ENCODE peak calls at places on chromosomes 3 and 15, in four cellular contexts. One of them, this sample, is unnamed.
A peak's percentile ranks its signal among the peaks of the same experiment; 100 is the strongest.

GRCh38 chr3:87367752-87368151 is 91.4 kb upstream of the POU1F1 start:
- DNase-seq in SK-N-SH: no peak
- DNase-seq in HCT116: no peak
- DNase-seq in HepG2: no peak
- DNase-seq in this sample: no peak

GRCh38 chr3:77259701-77260100 is 219.8 kb downstream of the ROBO2 start:
- DNase-seq in SK-N-SH: no peak
- DNase-seq in HCT116: no peak
- DNase-seq in HepG2: no peak
- DNase-seq in this sample: no peak

GRCh38 chr15:28060005-28060404 is 39.1 kb downstream of the OCA2 start:
- DNase-seq in SK-N-SH: no peak
- DNase-seq in HCT116: no peak
- DNase-seq in HepG2: no peak
- DNase-seq in this sample: no peak

GRCh38 chr3:50251220-50251619 is 15.2 kb downstream of the GNAI2 start:
- DNase-seq in SK-N-SH: no peak
- DNase-seq in HCT116: no peak
- DNase-seq in HepG2: no peak
- DNase-seq in this sample: no peak

GRCh38 chr3:31354373-31354772 is 178.4 kb upstream of the STT3B start:
- DNase-seq in SK-N-SH: no peak
- DNase-seq in HCT116: no peak
- DNase-seq in HepG2: no peak
- DNase-seq in this sample: no peak

GRCh38 chr3:46242120-46242519 is at the start of gene CCR3:
- DNase-seq in SK-N-SH: no peak
- DNase-seq in HCT116: no peak
- DNase-seq in HepG2: no peak
- DNase-seq in this sample: no peak

GRCh38 chr3:89165636-89166312 is 58.4 kb downstream of the EPHA3 start:
- DNase-seq in SK-N-SH: no peak
- DNase-seq in HCT116: no peak
- DNase-seq in HepG2: no peak
- DNase-seq in this sample: no peak

GRCh38 chr3:198113219-198114053 is 153.4 kb downstream of the LMLN start:
- DNase-seq in SK-N-SH: peak; percentile 58
- DNase-seq in HCT116: no peak
- DNase-seq in HepG2: no peak
- DNase-seq in this sample: no peak

GRCh38 chr15:88664151-88664778 is 25.4 kb downstream of the ISG20 start:
- DNase-seq in SK-N-SH: no peak
- DNase-seq in HCT116: no peak
- DNase-seq in HepG2: no peak
- DNase-seq in this sample: no peak

GRCh38 chr15:85837011-85837433 is 42.3 kb upstream of the KLHL25 start:
- DNase-seq in SK-N-SH: no peak
- DNase-seq in HCT116: no peak
- DNase-seq in HepG2: peak; percentile 84
- DNase-seq in this sample: peak; percentile 88

GRCh38 chr3:195583831-195584542 is at the start of gene APOD:
- DNase-seq in SK-N-SH: no peak
- DNase-seq in HCT116: no peak
- DNase-seq in HepG2: no peak
- DNase-seq in this sample: no peak

GRCh38 chr3:52056521-52056967 is at the start of gene DUSP7:
- DNase-seq in SK-N-SH: peak; percentile 88
- DNase-seq in HCT116: no peak
- DNase-seq in HepG2: no peak
- DNase-seq in this sample: peak; percentile 68

GRCh38 chr15:72706266-72706665 is 20.3 kb downstream of the BBS4 start:
- DNase-seq in SK-N-SH: no peak
- DNase-seq in HCT116: no peak
- DNase-seq in HepG2: no peak
- DNase-seq in this sample: no peak

GRCh38 chr15:63509933-63510547 is 5.6 kb downstream of the USP3 start:
- DNase-seq in SK-N-SH: no peak
- DNase-seq in HCT116: no peak
- DNase-seq in HepG2: no peak
- DNase-seq in this sample: no peak

GRCh38 chr3:52623234-52623792 is 62.4 kb downstream of the PBRM1 start:
- DNase-seq in SK-N-SH: no peak
- DNase-seq in HCT116: no peak
- DNase-seq in HepG2: no peak
- DNase-seq in this sample: no peak

GRCh38 chr15:92092391-92092790 is 238.9 kb downstream of the SLCO3A1 start:
- DNase-seq in SK-N-SH: no peak
- DNase-seq in HCT116: no peak
- DNase-seq in HepG2: no peak
- DNase-seq in this sample: no peak

GRCh38 chr3:58288011-58288728 is 17.9 kb upstream of the RPP14 start:
- DNase-seq in SK-N-SH: no peak
- DNase-seq in HCT116: no peak
- DNase-seq in HepG2: peak; percentile 51
- DNase-seq in this sample: no peak

GRCh38 chr15:83018477-83018876 is 7.0 kb upstream of the C15orf40 start:
- DNase-seq in SK-N-SH: no peak
- DNase-seq in HCT116: no peak
- DNase-seq in HepG2: no peak
- DNase-seq in this sample: no peak

GRCh38 chr3:143002083-143002712 is 828 bp downstream of the U2SURP start:
- DNase-seq in SK-N-SH: peak; percentile 16
- DNase-seq in HCT116: no peak
- DNase-seq in HepG2: peak; percentile 47
- DNase-seq in this sample: peak; percentile 26

GRCh38 chr3:15495461-15496340 is 25.8 kb downstream of the COLQ start:
- DNase-seq in SK-N-SH: no peak
- DNase-seq in HCT116: no peak
- DNase-seq in HepG2: no peak
- DNase-seq in this sample: no peak

GRCh38 chr3:95705786-95706418 is 1108.5 kb upstream of the EPHA6 start:
- DNase-seq in SK-N-SH: no peak
- DNase-seq in HCT116: no peak
- DNase-seq in HepG2: peak; percentile 5
- DNase-seq in this sample: peak; percentile 59

GRCh38 chr3:99578339-99578970 is 59.9 kb upstream of the COL8A1 start:
- DNase-seq in SK-N-SH: no peak
- DNase-seq in HCT116: no peak
- DNase-seq in HepG2: no peak
- DNase-seq in this sample: no peak

GRCh38 chr15:63049747-63050439 is 7.3 kb downstream of the TPM1 start:
- DNase-seq in SK-N-SH: no peak
- DNase-seq in HCT116: no peak
- DNase-seq in HepG2: peak; percentile 56
- DNase-seq in this sample: no peak

GRCh38 chr3:29408676-29409075 is 127.8 kb downstream of the RBMS3 start:
- DNase-seq in SK-N-SH: no peak
- DNase-seq in HCT116: no peak
- DNase-seq in HepG2: no peak
- DNase-seq in this sample: no peak

GRCh38 chr3:194344012-194344411 is 7.1 kb downstream of the CPN2 start:
- DNase-seq in SK-N-SH: peak; percentile 91
- DNase-seq in HCT116: peak; percentile 28
- DNase-seq in HepG2: peak; percentile 30
- DNase-seq in this sample: peak; percentile 99

GRCh38 chr3:156029208-156029607 is 91.2 kb upstream of the KCNAB1 start:
- DNase-seq in SK-N-SH: no peak
- DNase-seq in HCT116: no peak
- DNase-seq in HepG2: no peak
- DNase-seq in this sample: no peak

DNA sequence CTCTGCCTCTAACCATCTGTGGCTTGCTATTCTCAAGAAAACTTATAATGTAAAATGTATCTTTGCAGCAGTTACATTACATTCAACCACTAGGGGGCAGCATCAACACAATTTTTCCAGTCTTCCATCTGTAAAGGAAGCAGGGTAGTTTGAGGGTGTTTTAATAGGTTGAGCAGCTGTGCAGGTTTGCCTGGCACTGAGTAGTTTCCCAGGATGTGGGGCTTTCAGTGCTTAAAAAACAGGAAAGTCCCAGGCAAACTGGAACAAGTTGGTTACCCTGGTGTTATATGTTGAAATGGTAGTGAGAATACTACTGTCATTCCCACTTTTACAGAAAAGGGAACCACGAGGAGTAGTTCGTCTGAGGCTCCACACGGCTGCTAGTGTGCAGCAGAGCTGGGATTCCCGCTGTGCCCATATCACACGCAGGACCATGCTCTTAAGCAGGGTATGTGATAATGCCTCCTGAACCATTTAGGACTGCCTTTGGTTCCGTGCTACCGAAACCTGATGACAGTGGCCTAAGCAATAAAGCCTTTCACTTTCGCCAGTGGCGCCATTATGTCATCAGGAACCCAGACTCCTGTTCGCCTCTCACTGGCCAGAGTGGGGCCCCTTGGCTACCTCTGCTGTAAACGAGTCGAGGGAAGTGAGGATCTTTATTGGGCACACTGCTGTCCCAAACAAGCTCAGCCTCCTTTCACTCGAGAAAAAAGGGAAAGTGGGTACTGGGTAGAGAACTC is 64.7 kb upstream of the ZBTB38 start:
- DNase-seq in SK-N-SH: peak; percentile 66
- DNase-seq in HCT116: peak; percentile 51
- DNase-seq in HepG2: peak; percentile 64
- DNase-seq in this sample: peak; percentile 90
- TF ChIP-seq JUND in SK-N-SH: no peak
- TF ChIP-seq JUND in HCT116: no peak
- TF ChIP-seq JUND in HepG2: no peak
- TF ChIP-seq JUND in this sample: no peak

GRCh38 chr3:170076715-170077238 is 39.0 kb downstream of the GPR160 start:
- DNase-seq in SK-N-SH: no peak
- DNase-seq in HCT116: no peak
- DNase-seq in HepG2: peak; percentile 93
- DNase-seq in this sample: no peak

GRCh38 chr3:170078620-170079281 is 41.0 kb downstream of the GPR160 start:
- DNase-seq in SK-N-SH: no peak
- DNase-seq in HCT116: peak; percentile 2
- DNase-seq in HepG2: peak; percentile 83
- DNase-seq in this sample: no peak

GRCh38 chr3:170075425-170076091 is 37.8 kb downstream of the GPR160 start:
- DNase-seq in SK-N-SH: no peak
- DNase-seq in HCT116: no peak
- DNase-seq in HepG2: peak; percentile 15
- DNase-seq in this sample: no peak

GRCh38 chr3:170079466-170080165 is 41.8 kb downstream of the GPR160 start:
- DNase-seq in SK-N-SH: no peak
- DNase-seq in HCT116: no peak
- DNase-seq in HepG2: peak; percentile 74
- DNase-seq in this sample: no peak

GRCh38 chr3:170077406-170077805 is 39.6 kb downstream of the GPR160 start:
- DNase-seq in SK-N-SH: no peak
- DNase-seq in HCT116: no peak
- DNase-seq in HepG2: peak; percentile 19
- DNase-seq in this sample: no peak
- TF ChIP-seq JUND in SK-N-SH: no peak
- TF ChIP-seq JUND in HCT116: no peak
- TF ChIP-seq JUND in HepG2: no peak
- TF ChIP-seq JUND in this sample: no peak

GRCh38 chr3:189272500-189273119 is 100.8 kb downstream of the TPRG1 start:
- DNase-seq in SK-N-SH: no peak
- DNase-seq in HCT116: no peak
- DNase-seq in HepG2: no peak
- DNase-seq in this sample: no peak

GRCh38 chr3:189273736-189274135 is 102.0 kb downstream of the TPRG1 start:
- DNase-seq in SK-N-SH: no peak
- DNase-seq in HCT116: no peak
- DNase-seq in HepG2: no peak
- DNase-seq in this sample: no peak

GRCh38 chr3:189267981-189268613 is 96.3 kb downstream of the TPRG1 start:
- DNase-seq in SK-N-SH: no peak
- DNase-seq in HCT116: peak; percentile 36
- DNase-seq in HepG2: peak; percentile 2
- DNase-seq in this sample: peak; percentile 73

GRCh38 chr3:189269356-189269755 is 97.6 kb downstream of the TPRG1 start:
- DNase-seq in SK-N-SH: no peak
- DNase-seq in HCT116: no peak
- DNase-seq in HepG2: no peak
- DNase-seq in this sample: no peak

DNA sequence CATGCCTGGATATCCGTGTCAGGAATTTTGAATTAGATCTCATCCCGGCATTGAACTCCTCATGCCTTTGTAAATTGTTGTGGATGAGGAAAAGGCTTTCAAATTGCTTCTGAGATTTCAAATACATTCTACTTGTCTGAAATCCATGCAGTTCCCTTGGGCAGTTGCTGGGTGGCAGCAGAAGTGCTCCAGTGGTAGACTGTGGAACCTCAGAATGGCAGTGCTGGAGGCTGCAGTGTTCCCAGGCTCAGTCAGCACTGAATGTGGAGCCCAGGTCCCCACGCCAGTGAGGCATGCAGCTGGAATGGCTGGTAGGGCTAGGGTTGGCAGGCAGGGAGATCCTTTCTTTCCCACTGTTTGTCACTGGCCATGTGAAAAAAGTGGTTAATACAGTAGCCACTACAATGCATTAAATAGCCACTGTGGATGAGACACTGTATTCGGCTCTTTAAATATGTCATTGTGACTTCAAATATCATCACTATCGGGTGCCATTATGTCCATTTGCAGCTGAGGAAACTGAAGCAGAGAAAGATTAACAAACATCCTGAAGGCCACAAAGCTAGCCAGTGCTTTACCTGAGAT is 98.6 kb downstream of the TPRG1 start:
- DNase-seq in SK-N-SH: no peak
- DNase-seq in HCT116: peak; percentile 73
- DNase-seq in HepG2: peak; percentile 47
- DNase-seq in this sample: peak; percentile 95
- TF ChIP-seq JUND in SK-N-SH: no peak
- TF ChIP-seq JUND in HCT116: no peak
- TF ChIP-seq JUND in HepG2: no peak
- TF ChIP-seq JUND in this sample: no peak

DNA sequence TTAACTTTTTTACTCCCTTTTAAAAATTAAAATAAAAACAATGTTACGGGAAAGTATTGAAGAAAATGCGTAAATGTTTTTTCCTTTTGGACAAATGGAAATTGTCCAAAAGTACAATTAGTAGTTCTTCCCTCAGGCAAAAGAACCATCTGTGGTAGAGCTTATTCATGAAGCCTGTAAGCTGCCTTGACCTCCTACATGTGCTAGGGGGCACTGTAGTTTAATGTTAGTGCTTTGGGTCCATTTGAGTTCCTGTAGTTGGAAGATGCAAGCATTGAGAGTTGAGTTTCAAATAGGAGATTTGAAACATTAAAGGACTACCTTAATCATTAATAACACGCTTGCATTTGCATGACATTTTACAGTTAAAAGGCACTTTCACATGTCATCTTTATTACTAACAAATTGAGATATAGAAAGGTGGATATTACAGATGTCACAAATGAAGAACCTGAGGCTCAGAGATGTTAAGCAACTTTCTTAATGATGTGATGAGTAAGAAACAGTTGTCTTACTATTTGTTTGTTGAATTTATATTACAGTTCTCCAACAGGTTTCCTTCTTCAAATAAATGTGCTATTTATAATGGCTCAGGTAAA is 1.8 kb upstream of the ZNF385D start:
- DNase-seq in SK-N-SH: peak; percentile 60
- DNase-seq in HCT116: no peak
- DNase-seq in HepG2: peak; percentile 2
- DNase-seq in this sample: peak; percentile 46
- TF ChIP-seq JUND in SK-N-SH: no peak
- TF ChIP-seq JUND in HCT116: no peak
- TF ChIP-seq JUND in HepG2: no peak
- TF ChIP-seq JUND in this sample: no peak

GRCh38 chr15:101026686-101027272 is 107.6 kb downstream of the LRRK1 start:
- DNase-seq in SK-N-SH: no peak
- DNase-seq in HCT116: no peak
- DNase-seq in HepG2: no peak
- DNase-seq in this sample: no peak
- TF ChIP-seq JUND in SK-N-SH: no peak
- TF ChIP-seq JUND in HCT116: no peak
- TF ChIP-seq JUND in HepG2: no peak
- TF ChIP-seq JUND in this sample: no peak

This sample was measured in T47D.